ENCODE peak calls at places on chromosomes 13 and 19, in four cellular contexts. I is neural progenitor cell, X is OCI-LY7, C is fibroblast of lung. M is an unnamed sample.

GRCh38 chr19:2207991-2208860 is 27.9 kb downstream of the PLEKHJ1 start:
- DNase-seq in I (peak), X (peak), C (peak), M (peak)

GRCh38 chr19:32876919-32877285 is 7.3 kb upstream of the SLC7A9 start:
- DNase-seq in I (no peak), X (no peak), C (no peak), M (peak)

GRCh38 chr19:44476559-44477408 is 23.5 kb downstream of the ZNF180 start:
- DNase-seq in I (peak), X (peak), C (peak), M (no peak)

GRCh38 chr19:18763674-18764590 is 27.2 kb downstream of the COMP start:
- DNase-seq in I (no peak), X (no peak), C (no peak), M (no peak)

GRCh38 chr19:16920816-16921529 is 32.2 kb downstream of the F2RL3 start:
- DNase-seq in I (no peak), X (no peak), C (peak), M (peak)

GRCh38 chr13:22311734-22312404 is 641.0 kb downstream of the FGF9 start:
- DNase-seq in I (no peak), X (no peak), C (no peak), M (no peak)

GRCh38 chr13:53250272-53250875 is 221.8 kb downstream of the OLFM4 start:
- DNase-seq in I (peak), X (peak), C (peak), M (peak)

GRCh38 chr19:38394488-38394887 is 6.0 kb downstream of the SPRED3 start:
- DNase-seq in I (peak), X (peak), C (peak), M (peak)

GRCh38 chr19:16927883-16928282 is 39.1 kb downstream of the F2RL3 start:
- DNase-seq in I (no peak), X (no peak), C (no peak), M (no peak)

GRCh38 chr13:85675508-85675907 is 123.7 kb downstream of the SLITRK6 start:
- DNase-seq in I (no peak), X (no peak), C (no peak), M (no peak)

GRCh38 chr13:97855570-97855970 is 97.9 kb upstream of the IPO5 start:
- DNase-seq in I (peak), X (peak), C (peak), M (peak)

GRCh38 chr19:41548954-41549688 is 26.8 kb upstream of the CEACAM21 start:
- DNase-seq in I (peak), X (peak), C (no peak), M (no peak)

GRCh38 chr13:28100149-28101121 is at the start of gene FLT3:
- DNase-seq in I (peak), X (no peak), C (peak), M (peak)

GRCh38 chr13:48318714-48319457 is 15.3 kb downstream of the RB1 start:
- DNase-seq in I (no peak), X (no peak), C (no peak), M (no peak)

GRCh38 chr13:36133950-36134349 is 2.8 kb upstream of the DCLK1 start:
- DNase-seq in I (no peak), X (no peak), C (no peak), M (no peak)

GRCh38 chr19:342801-343421 is 1.7 kb downstream of the MIER2 start:
- DNase-seq in I (no peak), X (no peak), C (peak), M (no peak)

GRCh38 chr19:56136362-56136761 is 4.7 kb upstream of the ZNF444 start:
- DNase-seq in I (peak), X (no peak), C (no peak), M (no peak)

GRCh38 chr19:19751846-19752245 is 18.9 kb upstream of the ZNF14 start:
- DNase-seq in I (no peak), X (no peak), C (no peak), M (no peak)

GRCh38 chr19:50384685-50385535 is 763 bp downstream of the POLD1 start:
- DNase-seq in I (peak), X (no peak), C (no peak), M (no peak)

GRCh38 chr13:112783135-112783945 is 93.5 kb downstream of the ATP11A start:
- DNase-seq in I (no peak), X (no peak), C (peak), M (no peak)

GRCh38 chr13:66234159-66234558 is 996.0 kb downstream of the PCDH9 start:
- DNase-seq in I (no peak), X (no peak), C (no peak), M (no peak)

GRCh38 chr13:52067237-52067636 is 42.7 kb downstream of the UTP14C start:
- DNase-seq in I (no peak), X (peak), C (peak), M (no peak)

GRCh38 chr19:46134527-46134926 is 10.0 kb upstream of the IGFL3 start:
- DNase-seq in I (no peak), X (no peak), C (peak), M (no peak)

GRCh38 chr19:46132508-46133100 is 8.1 kb upstream of the IGFL3 start:
- DNase-seq in I (no peak), X (no peak), C (no peak), M (no peak)

GRCh38 chr19:46131485-46132143 is 7.1 kb upstream of the IGFL3 start:
- DNase-seq in I (no peak), X (no peak), C (peak), M (no peak)

GRCh38 chr19:46133101-46133627 is 8.7 kb upstream of the IGFL3 start:
- DNase-seq in I (peak), X (no peak), C (peak), M (peak)

DNA sequence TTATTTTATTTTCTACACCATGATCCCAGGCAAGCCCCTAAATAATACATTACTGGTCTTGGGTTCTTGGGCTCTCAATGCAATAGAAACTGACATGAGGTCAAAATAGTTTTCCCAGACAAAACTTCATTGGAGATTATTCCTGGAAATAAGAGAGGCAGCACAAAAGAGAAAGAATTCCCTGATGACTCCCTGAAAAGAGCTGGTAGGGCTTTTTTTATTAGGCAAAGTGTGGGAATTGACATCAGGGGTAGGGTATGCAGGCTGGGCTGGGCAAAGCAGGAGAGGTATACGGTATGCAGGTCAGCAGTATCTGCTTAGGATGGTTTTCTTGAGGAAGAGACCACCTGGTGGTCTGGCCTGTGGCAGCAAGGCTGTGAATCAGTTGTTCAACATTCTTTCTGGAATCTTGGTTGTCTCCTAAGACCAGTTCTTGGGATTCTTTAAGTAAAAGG is 9.3 kb upstream of the IGFL3 start:
- DNase-seq in I (peak), X (no peak), C (peak), M (no peak)
- H2AFZ ChIP-seq in I (no peak), X (no peak), C (no peak), M (no peak)

DNA sequence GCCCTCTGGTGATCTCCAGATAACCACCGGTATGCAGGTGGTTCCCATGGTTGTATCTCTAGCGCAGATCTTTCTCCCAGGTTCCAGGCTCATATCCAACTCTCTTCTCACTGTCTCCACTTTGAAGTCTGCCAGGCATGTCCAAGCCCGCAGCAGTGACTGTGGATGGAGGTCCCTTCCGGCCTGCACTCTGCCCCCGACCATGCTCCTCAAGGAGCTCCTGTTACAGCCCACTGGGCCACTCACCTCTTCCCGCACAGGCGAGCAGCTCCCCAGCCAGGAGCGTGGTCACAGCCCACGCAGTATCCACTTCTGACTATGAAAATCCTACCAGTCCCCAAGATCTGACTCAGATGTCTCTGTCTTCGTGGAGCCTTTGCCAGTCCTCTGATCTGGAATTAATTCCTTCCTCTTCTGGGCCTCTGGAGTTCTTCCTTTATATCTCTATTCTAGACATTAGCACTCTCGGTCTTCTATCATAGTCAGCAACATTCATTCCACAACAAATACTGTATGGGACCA is 100.2 kb downstream of the TEX26 start:
- DNase-seq in I (no peak), X (no peak), C (no peak), M (no peak)
- H2AFZ ChIP-seq in I (no peak), X (no peak), C (no peak), M (no peak)

DNA sequence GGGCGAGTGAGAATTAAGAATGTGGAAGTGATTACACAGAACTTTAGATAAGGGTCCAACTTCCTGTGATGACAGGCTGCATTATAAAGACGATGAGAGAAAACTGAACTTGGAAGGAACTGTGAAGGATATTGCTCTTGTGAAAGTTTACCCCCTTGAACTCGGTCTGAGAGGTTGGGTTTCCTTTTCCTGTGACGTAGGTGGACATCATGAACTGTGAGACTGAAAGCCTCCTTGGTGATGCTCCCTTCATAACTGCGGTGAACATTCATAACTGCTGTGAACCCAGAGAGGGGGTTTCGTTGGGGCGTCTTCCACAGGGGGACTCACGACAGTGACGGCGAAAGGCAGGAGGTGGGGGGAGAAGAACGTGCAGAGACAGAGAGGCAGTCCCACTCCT is 1.9 kb upstream of the FFAR2 start:
- DNase-seq in I (no peak), X (no peak), C (peak), M (no peak)
- H2AFZ ChIP-seq in I (no peak), X (no peak), C (no peak), M (no peak)

DNA sequence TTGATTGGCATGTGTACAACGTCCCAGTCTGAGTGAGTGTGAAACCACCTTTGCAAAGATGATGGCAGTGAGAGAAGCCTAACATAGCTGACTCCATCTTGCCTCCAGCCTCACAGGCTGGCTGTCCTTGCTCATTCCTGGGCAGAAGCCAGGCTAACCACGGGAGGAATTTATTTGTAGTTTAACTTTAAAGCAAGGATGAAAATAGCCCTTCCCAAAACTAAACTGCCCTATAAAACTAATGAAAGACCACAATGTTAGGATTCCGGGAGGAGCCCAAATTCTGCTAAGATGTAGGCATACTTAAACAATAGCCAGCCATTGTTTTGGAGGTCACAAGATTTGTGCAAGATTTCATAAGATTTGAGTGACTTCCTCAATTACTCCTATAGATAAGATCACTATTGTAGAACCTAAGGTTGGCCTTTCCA is 96.6 kb upstream of the LSM14A start:
- DNase-seq in I (no peak), X (no peak), C (no peak), M (no peak)
- H2AFZ ChIP-seq in I (no peak), X (no peak), C (no peak), M (no peak)

M was measured in hepatocyte.